ENCODE peak calls at places on chromosomes 4 and X, in five cellular contexts. M is esophagus squamous epithelium; T is cardiac muscle cell; I is CD4-positive, alpha-beta memory T cell; D is SJSA1. Y is an unnamed sample.
A peak's percentile ranks its signal among the peaks of the same experiment; 100 is the strongest.

GRCh38 chr4:104870495-104871228 is 276.0 kb upstream of the TET2 start:
- DNase-seq in M (no peak), T (no peak), I (no peak), D (no peak), Y (no peak)

GRCh38 chrX:112967903-112968302 is 127.3 kb upstream of the AMOT start:
- DNase-seq in M (no peak), T (no peak), I (no peak), D (no peak), Y (no peak)

GRCh38 chrX:136121788-136122187 is 25.5 kb upstream of the FHL1 start:
- DNase-seq in M (no peak), T (peak; percentile 2), I (no peak), D (no peak), Y (no peak)

GRCh38 chr4:23958749-23959148 is 68.9 kb upstream of the PPARGC1A start:
- DNase-seq in M (no peak), T (no peak), I (no peak), D (no peak), Y (no peak)

GRCh38 chrX:114959729-114960128 is 57.7 kb downstream of the IL13RA2 start:
- DNase-seq in M (no peak), T (peak; percentile 35), I (no peak), D (no peak), Y (no peak)

GRCh38 chrX:24561121-24561520 is 86.0 kb downstream of the PCYT1B start:
- DNase-seq in M (no peak), T (peak; percentile 19), I (no peak), D (no peak), Y (no peak)

GRCh38 chr4:947491-947971 is 15.3 kb downstream of the TMEM175 start:
- DNase-seq in M (no peak), T (no peak), I (no peak), D (no peak), Y (no peak)

GRCh38 chr4:177974461-177974860 is 532.2 kb upstream of the AGA start:
- DNase-seq in M (no peak), T (no peak), I (no peak), D (no peak), Y (no peak)

GRCh38 chr4:56048621-56049427 is 100.1 kb downstream of the CEP135 start:
- DNase-seq in M (no peak), T (peak; percentile 77), I (peak; percentile 12), D (peak; percentile 60), Y (no peak)

GRCh38 chr4:76206222-76206942 is 7.2 kb downstream of the SCARB2 start:
- DNase-seq in M (no peak), T (no peak), I (no peak), D (no peak), Y (no peak)

GRCh38 chr4:122875949-122876348 is 46.4 kb downstream of the NUDT6 start:
- DNase-seq in M (no peak), T (no peak), I (no peak), D (no peak), Y (no peak)

GRCh38 chr4:10083331-10083769 is 33.2 kb downstream of the WDR1 start:
- DNase-seq in M (no peak), T (no peak), I (no peak), D (no peak), Y (no peak)

DNA sequence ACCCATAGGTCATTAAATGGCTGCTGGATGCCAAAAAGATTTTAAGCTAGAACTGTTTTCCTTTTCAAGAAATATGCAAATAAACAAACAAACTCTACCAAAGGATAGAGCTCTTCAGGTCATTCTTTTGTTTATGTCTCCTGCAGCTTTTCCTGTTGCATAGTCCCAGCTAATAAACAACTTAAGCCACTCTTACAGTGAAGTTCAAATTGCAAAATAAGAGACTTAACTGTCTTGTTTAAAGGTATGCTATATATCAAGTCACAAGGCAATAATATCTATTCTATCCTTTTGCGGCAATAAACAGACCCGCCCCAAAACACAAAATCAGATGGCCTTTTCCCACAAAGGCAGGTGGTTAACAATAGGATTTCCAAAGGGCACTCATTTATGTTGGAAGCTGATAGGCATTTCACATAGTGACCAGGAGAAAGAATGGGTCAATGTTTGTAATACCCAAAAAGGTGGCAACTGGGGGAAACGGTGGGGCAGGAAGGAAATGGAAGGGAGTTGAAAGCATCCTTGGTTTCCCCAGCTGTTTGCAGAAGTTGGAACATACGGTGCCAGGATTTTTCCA is 15.3 kb downstream of the HAND2 start:
- DNase-seq in M (no peak), T (no peak), I (no peak), D (no peak), Y (no peak)
- H3K27me3 ChIP-seq in M (peaks cover 48% of the 10 kb centered on the region), T (peaks cover 35% of the 10 kb centered on the region), I (peaks cover 67% of the 10 kb centered on the region), D (peaks cover 27% of the 10 kb centered on the region), Y (peaks cover 70% of the 10 kb centered on the region)

DNA sequence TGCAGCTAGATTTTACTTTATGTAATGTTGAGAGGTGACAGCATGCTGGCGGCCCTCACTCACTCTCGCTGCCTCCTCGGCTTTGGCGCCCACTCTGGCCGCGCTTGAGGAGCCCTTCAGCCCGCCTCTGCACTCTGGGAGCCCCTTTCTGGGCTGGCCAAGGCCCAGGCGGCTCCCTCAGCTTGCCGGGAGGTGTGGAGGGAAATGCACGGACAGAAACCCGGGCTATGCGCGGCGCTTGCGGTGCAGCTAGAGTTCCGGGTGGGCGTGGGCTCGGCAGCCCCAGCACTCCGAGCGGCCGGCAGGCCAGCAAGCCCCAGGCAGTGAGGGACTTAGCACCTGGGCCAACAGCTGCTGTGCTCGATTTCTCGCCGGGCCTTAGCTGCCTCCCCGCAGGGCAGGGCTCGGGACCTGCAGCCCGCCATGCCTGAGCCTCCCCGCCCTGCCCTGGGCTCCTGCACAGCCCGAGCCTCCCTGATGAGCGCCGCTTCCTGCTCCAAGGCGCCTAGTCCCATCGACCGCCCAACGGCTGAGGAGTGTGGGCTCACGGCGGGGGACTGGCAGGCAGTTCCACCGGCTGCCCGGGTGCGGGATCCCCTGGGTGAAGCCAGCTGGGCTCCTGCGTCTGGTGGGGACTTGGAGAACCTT is 128.7 kb downstream of the GASK1B start:
- DNase-seq in M (no peak), T (no peak), I (no peak), D (no peak), Y (no peak)
- H3K9me3 ChIP-seq in M (no peaks in the 10 kb centered on the region), T (no peaks in the 10 kb centered on the region), I (no peaks in the 10 kb centered on the region), D (no peaks in the 10 kb centered on the region), Y (peaks cover 7% of the 10 kb centered on the region)

DNA sequence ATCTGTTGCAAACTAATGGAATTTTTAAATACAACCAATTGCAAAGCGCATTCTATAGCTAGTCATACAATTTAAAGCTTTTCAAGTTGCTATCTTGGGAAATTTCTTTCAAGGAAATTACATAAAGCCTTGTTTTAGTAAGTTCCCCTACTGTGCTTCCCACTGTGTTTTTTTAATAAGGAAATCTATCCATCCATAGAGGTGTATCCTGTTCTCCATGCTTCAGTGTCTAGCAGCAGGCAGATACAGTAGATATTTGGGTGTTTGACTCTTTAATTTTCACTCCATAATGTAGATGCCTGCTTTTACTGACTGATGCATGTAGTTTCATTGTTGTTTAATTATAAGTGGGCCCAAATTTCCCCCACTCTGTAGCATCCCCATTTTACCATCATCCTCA is 171.6 kb upstream of the POU3F4 start:
- DNase-seq in M (no peak), T (no peak), I (no peak), D (no peak), Y (no peak)
- H3K27me3 ChIP-seq in M (no peaks in the 10 kb centered on the region), T (no peaks in the 10 kb centered on the region), I (no peaks in the 10 kb centered on the region), D (no peaks in the 10 kb centered on the region), Y (no peaks in the 10 kb centered on the region)

GRCh38 chrX:56000729-56001128 is 231.4 kb upstream of the KLF8 start:
- DNase-seq in M (no peak), T (no peak), I (no peak), D (no peak), Y (no peak)
- H3K9me3 ChIP-seq in M (no peaks in the 10 kb centered on the region), T (no peaks in the 10 kb centered on the region), I (no peaks in the 10 kb centered on the region), D (no peaks in the 10 kb centered on the region), Y (no peaks in the 10 kb centered on the region)

DNA sequence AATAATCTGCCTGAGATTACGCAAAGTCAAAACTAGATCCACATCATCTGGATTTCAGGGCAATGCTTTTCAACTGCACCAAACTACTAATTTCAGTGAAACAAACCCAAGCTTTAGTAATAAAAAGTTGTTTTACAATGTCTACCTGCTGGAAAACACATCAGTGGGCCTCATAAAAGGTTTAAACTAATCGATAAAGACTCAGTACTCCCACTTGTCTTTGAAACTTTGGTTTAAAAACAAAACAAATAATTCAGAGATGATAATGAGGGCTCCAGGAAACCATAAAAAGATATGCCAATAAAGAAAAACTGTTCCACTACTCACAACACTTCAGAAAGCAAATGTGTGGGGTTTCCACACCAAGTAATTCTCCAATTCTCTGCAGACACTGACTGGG is 10.2 kb downstream of the PSMD10 start:
- DNase-seq in M (no peak), T (no peak), I (no peak), D (no peak), Y (no peak)
- H3K27me3 ChIP-seq in M (no peaks in the 10 kb centered on the region), T (no peaks in the 10 kb centered on the region), I (no peaks in the 10 kb centered on the region), D (no peaks in the 10 kb centered on the region), Y (peaks cover 2% of the 10 kb centered on the region)

GRCh38 chrX:146396409-146396808 is 413.2 kb upstream of the CXorf51B start:
- DNase-seq in M (no peak), T (no peak), I (no peak), D (no peak), Y (no peak)
- H3K9me3 ChIP-seq in M (no peaks in the 10 kb centered on the region), T (no peaks in the 10 kb centered on the region), I (no peaks in the 10 kb centered on the region), D (no peaks in the 10 kb centered on the region), Y (no peaks in the 10 kb centered on the region)

Y was measured in AG04450.